ENCODE peak calls at places on chromosomes 12 and 14, in seven cellular contexts. One of them, this sample, is unnamed.

GRCh38 chr14:22314183-22314820 is 274.7 kb downstream of the DAD1 start:
- DNase-seq in T-helper 2 cell: no peak
- DNase-seq in brain microvascular endothelial cell: peak; percentile 63
- DNase-seq in HS-27A: peak; percentile 54
- DNase-seq in iris pigment epithelial cell: peak; percentile 59
- DNase-seq in ecto neural progenitor cell: no peak
- DNase-seq in pulmonary artery endothelial cell: no peak
- DNase-seq in this sample: peak; percentile 39

GRCh38 chr12:131443019-131444000 is 267.6 kb upstream of the SFSWAP start:
- DNase-seq in T-helper 2 cell: no peak
- DNase-seq in brain microvascular endothelial cell: no peak
- DNase-seq in HS-27A: no peak
- DNase-seq in iris pigment epithelial cell: no peak
- DNase-seq in ecto neural progenitor cell: peak; percentile 48
- DNase-seq in pulmonary artery endothelial cell: no peak
- DNase-seq in this sample: no peak

GRCh38 chr12:10213168-10214130 is 772 bp downstream of the GABARAPL1 start:
- DNase-seq in T-helper 2 cell: peak; percentile 66
- DNase-seq in brain microvascular endothelial cell: peak; percentile 86
- DNase-seq in HS-27A: no peak
- DNase-seq in iris pigment epithelial cell: peak; percentile 96
- DNase-seq in ecto neural progenitor cell: peak; percentile 79
- DNase-seq in pulmonary artery endothelial cell: no peak
- DNase-seq in this sample: no peak

GRCh38 chr12:15323530-15323929 is 1.2 kb downstream of the PTPRO start:
- DNase-seq in T-helper 2 cell: no peak
- DNase-seq in brain microvascular endothelial cell: no peak
- DNase-seq in HS-27A: no peak
- DNase-seq in iris pigment epithelial cell: no peak
- DNase-seq in ecto neural progenitor cell: no peak
- DNase-seq in pulmonary artery endothelial cell: no peak
- DNase-seq in this sample: no peak

GRCh38 chr14:61113561-61113960 is 132.5 kb downstream of the SLC38A6 start:
- DNase-seq in T-helper 2 cell: no peak
- DNase-seq in brain microvascular endothelial cell: no peak
- DNase-seq in HS-27A: no peak
- DNase-seq in iris pigment epithelial cell: no peak
- DNase-seq in ecto neural progenitor cell: no peak
- DNase-seq in pulmonary artery endothelial cell: no peak
- DNase-seq in this sample: no peak

GRCh38 chr12:131950182-131950913 is 606 bp downstream of the EP400 start:
- DNase-seq in T-helper 2 cell: no peak
- DNase-seq in brain microvascular endothelial cell: no peak
- DNase-seq in HS-27A: no peak
- DNase-seq in iris pigment epithelial cell: no peak
- DNase-seq in ecto neural progenitor cell: no peak
- DNase-seq in pulmonary artery endothelial cell: no peak
- DNase-seq in this sample: no peak

GRCh38 chr12:118514297-118514696 is 137.9 kb downstream of the SUDS3 start:
- DNase-seq in T-helper 2 cell: no peak
- DNase-seq in brain microvascular endothelial cell: no peak
- DNase-seq in HS-27A: no peak
- DNase-seq in iris pigment epithelial cell: no peak
- DNase-seq in ecto neural progenitor cell: no peak
- DNase-seq in pulmonary artery endothelial cell: no peak
- DNase-seq in this sample: no peak

GRCh38 chr12:120327593-120327992 is at the start of gene PLA2G1B:
- DNase-seq in T-helper 2 cell: no peak
- DNase-seq in brain microvascular endothelial cell: no peak
- DNase-seq in HS-27A: no peak
- DNase-seq in iris pigment epithelial cell: no peak
- DNase-seq in ecto neural progenitor cell: no peak
- DNase-seq in pulmonary artery endothelial cell: no peak
- DNase-seq in this sample: no peak

GRCh38 chr12:123282111-123282510 is 10.5 kb upstream of the CDK2AP1 start:
- DNase-seq in T-helper 2 cell: no peak
- DNase-seq in brain microvascular endothelial cell: no peak
- DNase-seq in HS-27A: no peak
- DNase-seq in iris pigment epithelial cell: no peak
- DNase-seq in ecto neural progenitor cell: no peak
- DNase-seq in pulmonary artery endothelial cell: no peak
- DNase-seq in this sample: no peak

GRCh38 chr12:12725956-12726542 is 8.9 kb downstream of the CDKN1B start:
- DNase-seq in T-helper 2 cell: no peak
- DNase-seq in brain microvascular endothelial cell: no peak
- DNase-seq in HS-27A: no peak
- DNase-seq in iris pigment epithelial cell: no peak
- DNase-seq in ecto neural progenitor cell: no peak
- DNase-seq in pulmonary artery endothelial cell: no peak
- DNase-seq in this sample: no peak

GRCh38 chr14:23237772-23238594 is at the start of gene RNF212B:
- DNase-seq in T-helper 2 cell: peak; percentile 74
- DNase-seq in brain microvascular endothelial cell: peak; percentile 58
- DNase-seq in HS-27A: peak; percentile 15
- DNase-seq in iris pigment epithelial cell: peak; percentile 67
- DNase-seq in ecto neural progenitor cell: peak; percentile 93
- DNase-seq in pulmonary artery endothelial cell: peak; percentile 13
- DNase-seq in this sample: no peak

GRCh38 chr12:108257004-108257403 is 82.1 kb downstream of the CMKLR1 start:
- DNase-seq in T-helper 2 cell: no peak
- DNase-seq in brain microvascular endothelial cell: no peak
- DNase-seq in HS-27A: no peak
- DNase-seq in iris pigment epithelial cell: no peak
- DNase-seq in ecto neural progenitor cell: no peak
- DNase-seq in pulmonary artery endothelial cell: no peak
- DNase-seq in this sample: no peak

GRCh38 chr12:49838973-49839633 is 3.8 kb downstream of the BCDIN3D start:
- DNase-seq in T-helper 2 cell: no peak
- DNase-seq in brain microvascular endothelial cell: peak; percentile 50
- DNase-seq in HS-27A: peak; percentile 12
- DNase-seq in iris pigment epithelial cell: peak; percentile 46
- DNase-seq in ecto neural progenitor cell: no peak
- DNase-seq in pulmonary artery endothelial cell: no peak
- DNase-seq in this sample: no peak

GRCh38 chr12:127729381-127729780 is 537.6 kb upstream of the TMEM132C start:
- DNase-seq in T-helper 2 cell: no peak
- DNase-seq in brain microvascular endothelial cell: peak; percentile 31
- DNase-seq in HS-27A: no peak
- DNase-seq in iris pigment epithelial cell: peak; percentile 10
- DNase-seq in ecto neural progenitor cell: no peak
- DNase-seq in pulmonary artery endothelial cell: no peak
- DNase-seq in this sample: no peak

GRCh38 chr12:132356686-132357622 is 27.6 kb upstream of the GALNT9 start:
- DNase-seq in T-helper 2 cell: no peak
- DNase-seq in brain microvascular endothelial cell: peak; percentile 60
- DNase-seq in HS-27A: no peak
- DNase-seq in iris pigment epithelial cell: peak; percentile 82
- DNase-seq in ecto neural progenitor cell: no peak
- DNase-seq in pulmonary artery endothelial cell: peak; percentile 47
- DNase-seq in this sample: peak; percentile 36

GRCh38 chr14:100476012-100476822 is 111.0 kb downstream of the BEGAIN start:
- DNase-seq in T-helper 2 cell: no peak
- DNase-seq in brain microvascular endothelial cell: peak; percentile 94
- DNase-seq in HS-27A: peak; percentile 5
- DNase-seq in iris pigment epithelial cell: peak; percentile 79
- DNase-seq in ecto neural progenitor cell: no peak
- DNase-seq in pulmonary artery endothelial cell: no peak
- DNase-seq in this sample: peak; percentile 94

GRCh38 chr14:44963775-44964380 is 1.9 kb downstream of the TOGARAM1 start:
- DNase-seq in T-helper 2 cell: no peak
- DNase-seq in brain microvascular endothelial cell: no peak
- DNase-seq in HS-27A: no peak
- DNase-seq in iris pigment epithelial cell: peak; percentile 2
- DNase-seq in ecto neural progenitor cell: no peak
- DNase-seq in pulmonary artery endothelial cell: no peak
- DNase-seq in this sample: no peak

GRCh38 chr14:21070083-21070609 is at the start of gene ARHGEF40:
- DNase-seq in T-helper 2 cell: no peak
- DNase-seq in brain microvascular endothelial cell: peak; percentile 14
- DNase-seq in HS-27A: no peak
- DNase-seq in iris pigment epithelial cell: peak; percentile 24
- DNase-seq in ecto neural progenitor cell: peak; percentile 84
- DNase-seq in pulmonary artery endothelial cell: no peak
- DNase-seq in this sample: no peak

GRCh38 chr12:78963439-78964222 is 99.1 kb downstream of the SYT1 start:
- DNase-seq in T-helper 2 cell: no peak
- DNase-seq in brain microvascular endothelial cell: peak; percentile 53
- DNase-seq in HS-27A: peak; percentile 58
- DNase-seq in iris pigment epithelial cell: peak; percentile 49
- DNase-seq in ecto neural progenitor cell: no peak
- DNase-seq in pulmonary artery endothelial cell: no peak
- DNase-seq in this sample: no peak

GRCh38 chr12:96882862-96883261 is 24.2 kb upstream of the NEDD1 start:
- DNase-seq in T-helper 2 cell: no peak
- DNase-seq in brain microvascular endothelial cell: peak; percentile 87
- DNase-seq in HS-27A: no peak
- DNase-seq in iris pigment epithelial cell: peak; percentile 85
- DNase-seq in ecto neural progenitor cell: no peak
- DNase-seq in pulmonary artery endothelial cell: peak; percentile 26
- DNase-seq in this sample: no peak

GRCh38 chr12:49866859-49867579 is 24.1 kb upstream of the BCDIN3D start:
- DNase-seq in T-helper 2 cell: peak; percentile 63
- DNase-seq in brain microvascular endothelial cell: peak; percentile 38
- DNase-seq in HS-27A: peak; percentile 43
- DNase-seq in iris pigment epithelial cell: peak; percentile 32
- DNase-seq in ecto neural progenitor cell: peak; percentile 90
- DNase-seq in pulmonary artery endothelial cell: no peak
- DNase-seq in this sample: no peak

GRCh38 chr12:56661560-56661959 is 15.8 kb upstream of the ATP5F1B start:
- DNase-seq in T-helper 2 cell: no peak
- DNase-seq in brain microvascular endothelial cell: no peak
- DNase-seq in HS-27A: no peak
- DNase-seq in iris pigment epithelial cell: no peak
- DNase-seq in ecto neural progenitor cell: peak; percentile 29
- DNase-seq in pulmonary artery endothelial cell: no peak
- DNase-seq in this sample: no peak

GRCh38 chr12:118015944-118016343 is 559 bp upstream of the RFC5 start:
- DNase-seq in T-helper 2 cell: no peak
- DNase-seq in brain microvascular endothelial cell: no peak
- DNase-seq in HS-27A: no peak
- DNase-seq in iris pigment epithelial cell: no peak
- DNase-seq in ecto neural progenitor cell: no peak
- DNase-seq in pulmonary artery endothelial cell: no peak
- DNase-seq in this sample: no peak

GRCh38 chr14:103889313-103890051 is 38.8 kb upstream of the TDRD9 start:
- DNase-seq in T-helper 2 cell: no peak
- DNase-seq in brain microvascular endothelial cell: peak; percentile 16
- DNase-seq in HS-27A: no peak
- DNase-seq in iris pigment epithelial cell: no peak
- DNase-seq in ecto neural progenitor cell: no peak
- DNase-seq in pulmonary artery endothelial cell: no peak
- DNase-seq in this sample: no peak

GRCh38 chr12:130155416-130156073 is 6.7 kb upstream of the FZD10 start:
- DNase-seq in T-helper 2 cell: no peak
- DNase-seq in brain microvascular endothelial cell: no peak
- DNase-seq in HS-27A: no peak
- DNase-seq in iris pigment epithelial cell: no peak
- DNase-seq in ecto neural progenitor cell: no peak
- DNase-seq in pulmonary artery endothelial cell: no peak
- DNase-seq in this sample: no peak

GRCh38 chr12:127943481-127944210 is 323.3 kb upstream of the TMEM132C start:
- DNase-seq in T-helper 2 cell: no peak
- DNase-seq in brain microvascular endothelial cell: peak; percentile 48
- DNase-seq in HS-27A: no peak
- DNase-seq in iris pigment epithelial cell: peak; percentile 19
- DNase-seq in ecto neural progenitor cell: no peak
- DNase-seq in pulmonary artery endothelial cell: no peak
- DNase-seq in this sample: no peak

GRCh38 chr14:51805541-51805940 is 54.9 kb upstream of the GNG2 start:
- DNase-seq in T-helper 2 cell: no peak
- DNase-seq in brain microvascular endothelial cell: no peak
- DNase-seq in HS-27A: no peak
- DNase-seq in iris pigment epithelial cell: no peak
- DNase-seq in ecto neural progenitor cell: no peak
- DNase-seq in pulmonary artery endothelial cell: no peak
- DNase-seq in this sample: no peak

GRCh38 chr12:132329739-132330548 is 555 bp upstream of the GALNT9 start:
- DNase-seq in T-helper 2 cell: no peak
- DNase-seq in brain microvascular endothelial cell: no peak
- DNase-seq in HS-27A: no peak
- DNase-seq in iris pigment epithelial cell: no peak
- DNase-seq in ecto neural progenitor cell: no peak
- DNase-seq in pulmonary artery endothelial cell: no peak
- DNase-seq in this sample: no peak

GRCh38 chr14:92451755-92452154 is 61.8 kb upstream of the RIN3 start:
- DNase-seq in T-helper 2 cell: no peak
- DNase-seq in brain microvascular endothelial cell: no peak
- DNase-seq in HS-27A: no peak
- DNase-seq in iris pigment epithelial cell: no peak
- DNase-seq in ecto neural progenitor cell: no peak
- DNase-seq in pulmonary artery endothelial cell: no peak
- DNase-seq in this sample: no peak

GRCh38 chr12:109594566-109595317 is 21.1 kb downstream of the MVK start:
- DNase-seq in T-helper 2 cell: no peak
- DNase-seq in brain microvascular endothelial cell: no peak
- DNase-seq in HS-27A: no peak
- DNase-seq in iris pigment epithelial cell: no peak
- DNase-seq in ecto neural progenitor cell: no peak
- DNase-seq in pulmonary artery endothelial cell: no peak
- DNase-seq in this sample: no peak

GRCh38 chr14:80919622-80920021 is 21.9 kb downstream of the CEP128 start:
- DNase-seq in T-helper 2 cell: no peak
- DNase-seq in brain microvascular endothelial cell: no peak
- DNase-seq in HS-27A: no peak
- DNase-seq in iris pigment epithelial cell: no peak
- DNase-seq in ecto neural progenitor cell: no peak
- DNase-seq in pulmonary artery endothelial cell: no peak
- DNase-seq in this sample: no peak

GRCh38 chr14:61476737-61477410 is 155.5 kb downstream of the PRKCH start:
- DNase-seq in T-helper 2 cell: no peak
- DNase-seq in brain microvascular endothelial cell: peak; percentile 97
- DNase-seq in HS-27A: no peak
- DNase-seq in iris pigment epithelial cell: peak; percentile 99
- DNase-seq in ecto neural progenitor cell: no peak
- DNase-seq in pulmonary artery endothelial cell: peak; percentile 96
- DNase-seq in this sample: peak; percentile 78

GRCh38 chr12:88715673-88716072 is 135.4 kb upstream of the KITLG start:
- DNase-seq in T-helper 2 cell: no peak
- DNase-seq in brain microvascular endothelial cell: no peak
- DNase-seq in HS-27A: no peak
- DNase-seq in iris pigment epithelial cell: no peak
- DNase-seq in ecto neural progenitor cell: no peak
- DNase-seq in pulmonary artery endothelial cell: no peak
- DNase-seq in this sample: no peak

GRCh38 chr12:112121780-112122565 is 3.4 kb upstream of the TRAFD1 start:
- DNase-seq in T-helper 2 cell: no peak
- DNase-seq in brain microvascular endothelial cell: peak; percentile 43
- DNase-seq in HS-27A: peak; percentile 33
- DNase-seq in iris pigment epithelial cell: peak; percentile 73
- DNase-seq in ecto neural progenitor cell: no peak
- DNase-seq in pulmonary artery endothelial cell: no peak
- DNase-seq in this sample: no peak